ENCODE peak calls at places on chromosomes 6 and 20, in six cellular contexts. B is stromal cell of bone marrow; L is AG08396; A is naive thymus-derived CD8-positive, alpha-beta T cell; G is activated naive CD4-positive, alpha-beta T cell; N is NCI-H1694 treated with DMSO at 0.1 percent for 48 hours. S is an unnamed sample.

GRCh38 chr20:62918137-62918536 is 8.2 kb downstream of the DIDO1 start:
- DNase-seq in B (no peak), G (no peak), A (no peak), L (no peak), N (no peak), S (no peak)

GRCh38 chr20:33291830-33292355 is 8.9 kb downstream of the BPIFB1 start:
- DNase-seq in N (peak), B (no peak), A (peak), G (peak), L (peak), S (no peak)

GRCh38 chr6:90044833-90045337 is 150.6 kb downstream of the GJA10 start:
- DNase-seq in A (no peak), B (peak), G (no peak), L (no peak), N (no peak), S (peak)

GRCh38 chr6:106537662-106538061 is 91.6 kb downstream of the RTN4IP1 start:
- DNase-seq in N (no peak), A (no peak), G (no peak), L (no peak), B (no peak), S (no peak)

GRCh38 chr20:32435449-32436107 is 77.4 kb downstream of the ASXL1 start:
- DNase-seq in L (no peak), N (no peak), A (no peak), B (no peak), G (no peak), S (no peak)

GRCh38 chr6:112251170-112251945 is 3.0 kb downstream of the LAMA4 start:
- DNase-seq in B (peak), L (no peak), G (no peak), N (no peak), A (no peak), S (no peak)

GRCh38 chr20:52747736-52748135 is 224.4 kb upstream of the TSHZ2 start:
- DNase-seq in G (no peak), A (no peak), B (peak), N (peak), L (no peak), S (no peak)

GRCh38 chr6:113763883-113764282 is 93.3 kb upstream of the MARCKS start:
- DNase-seq in A (no peak), N (no peak), B (peak), L (peak), G (no peak), S (peak)

GRCh38 chr20:6381887-6382286 is 259.1 kb upstream of the FERMT1 start:
- DNase-seq in L (peak), N (no peak), A (no peak), B (peak), G (no peak), S (no peak)

GRCh38 chr6:10412165-10412947 is 2.5 kb downstream of the TFAP2A start:
- DNase-seq in G (no peak), A (peak), N (peak), B (peak), L (peak), S (peak)

GRCh38 chr6:34147906-34148701 is 2.2 kb upstream of the GRM4 start:
- DNase-seq in B (no peak), G (no peak), N (no peak), L (no peak), A (no peak), S (no peak)

GRCh38 chr6:154763650-154764049 is 30.4 kb downstream of the SCAF8 start:
- DNase-seq in A (no peak), B (no peak), G (no peak), L (no peak), N (no peak), S (no peak)

GRCh38 chr6:167330745-167331144 is 5.9 kb downstream of the TTLL2 start:
- DNase-seq in G (no peak), A (no peak), B (no peak), L (no peak), N (no peak), S (no peak)

GRCh38 chr6:14661188-14661587 is 543.6 kb downstream of the CD83 start:
- DNase-seq in A (peak), B (no peak), L (no peak), G (peak), N (no peak), S (no peak)

GRCh38 chr6:56517155-56517745 is 125.4 kb downstream of the DST start:
- DNase-seq in N (no peak), L (no peak), A (no peak), G (no peak), B (no peak), S (peak)

GRCh38 chr6:109458774-109459531 is 3.4 kb upstream of the MICAL1 start:
- DNase-seq in B (no peak), G (no peak), A (no peak), L (no peak), N (no peak), S (no peak)

S was measured in GM04503.